ENCODE peak calls at places on chromosome 7, in nine cellular contexts. D, M, S, B, J, C, O, I and X are unnamed samples.

GRCh38 chr7:27150568-27151340 is 1.6 kb downstream of the HOXA3 start:
- DNase-seq in D (peak; percentile 61), M (peak; percentile 85), S (no peak), B (peak; percentile 95), J (peak; percentile 92), C (peak; percentile 80), O (peak; percentile 66), I (peak; percentile 84), X (peak; percentile 56)

GRCh38 chr7:151086802-151087246 is 549 bp downstream of the AGAP3 start:
- DNase-seq in D (no peak), M (peak; percentile 30), S (no peak), B (peak; percentile 76), J (peak; percentile 84), C (no peak), O (no peak), I (peak; percentile 41), X (peak; percentile 24)

GRCh38 chr7:44278451-44279161 is 46.8 kb downstream of the CAMK2B start:
- DNase-seq in D (peak; percentile 23), M (peak; percentile 41), S (no peak), B (peak; percentile 20), J (peak; percentile 56), C (no peak), O (no peak), I (peak; percentile 1), X (no peak)

GRCh38 chr7:30468791-30469190 is 9.8 kb downstream of the NOD1 start:
- DNase-seq in D (peak; percentile 62), M (peak; percentile 59), S (no peak), B (peak; percentile 77), J (no peak), C (peak; percentile 90), O (peak; percentile 72), I (peak; percentile 33), X (no peak)

GRCh38 chr7:95396136-95397032 is at the start of gene PON3:
- DNase-seq in D (peak; percentile 27), M (no peak), S (no peak), B (peak; percentile 37), J (peak; percentile 88), C (no peak), O (no peak), I (peak; percentile 20), X (no peak)

GRCh38 chr7:132575336-132575986 is 809 bp downstream of the PLXNA4 start:
- DNase-seq in D (peak; percentile 63), M (peak; percentile 76), S (no peak), B (peak; percentile 73), J (peak; percentile 73), C (peak; percentile 73), O (peak; percentile 64), I (peak; percentile 43), X (no peak)

GRCh38 chr7:147564771-147565476 is 1025.6 kb upstream of the C7orf33 start:
- DNase-seq in D (no peak), M (no peak), S (no peak), B (no peak), J (no peak), C (no peak), O (no peak), I (no peak), X (no peak)

GRCh38 chr7:21550076-21550475 is 7.2 kb downstream of the DNAH11 start:
- DNase-seq in D (no peak), M (no peak), S (no peak), B (no peak), J (no peak), C (no peak), O (no peak), I (no peak), X (no peak)

GRCh38 chr7:47435889-47436312 is 146.0 kb downstream of the TNS3 start:
- DNase-seq in D (peak; percentile 71), M (peak; percentile 68), S (peak; percentile 31), B (peak; percentile 86), J (no peak), C (peak; percentile 92), O (peak; percentile 89), I (peak; percentile 73), X (no peak)

GRCh38 chr7:153910604-153911003 is 141.6 kb upstream of the DPP6 start:
- DNase-seq in D (no peak), M (no peak), S (no peak), B (no peak), J (no peak), C (no peak), O (no peak), I (no peak), X (no peak)

GRCh38 chr7:142904128-142904527 is 18.6 kb upstream of the TRPV6 start:
- DNase-seq in D (no peak), M (no peak), S (no peak), B (no peak), J (no peak), C (no peak), O (no peak), I (no peak), X (no peak)

GRCh38 chr7:135192914-135193536 is 18.3 kb downstream of the WDR91 start:
- DNase-seq in D (no peak), M (no peak), S (no peak), B (no peak), J (no peak), C (no peak), O (no peak), I (no peak), X (no peak)

GRCh38 chr7:135195968-135196629 is 15.2 kb downstream of the WDR91 start:
- DNase-seq in D (no peak), M (no peak), S (no peak), B (no peak), J (no peak), C (no peak), O (no peak), I (no peak), X (no peak)

GRCh38 chr7:135194494-135195095 is 16.7 kb downstream of the WDR91 start:
- DNase-seq in D (no peak), M (no peak), S (no peak), B (peak; percentile 39), J (no peak), C (no peak), O (no peak), I (no peak), X (no peak)

GRCh38 chr7:135190703-135191102 is 20.2 kb upstream of the CYREN start:
- DNase-seq in D (no peak), M (no peak), S (no peak), B (no peak), J (no peak), C (no peak), O (no peak), I (no peak), X (no peak)

DNA sequence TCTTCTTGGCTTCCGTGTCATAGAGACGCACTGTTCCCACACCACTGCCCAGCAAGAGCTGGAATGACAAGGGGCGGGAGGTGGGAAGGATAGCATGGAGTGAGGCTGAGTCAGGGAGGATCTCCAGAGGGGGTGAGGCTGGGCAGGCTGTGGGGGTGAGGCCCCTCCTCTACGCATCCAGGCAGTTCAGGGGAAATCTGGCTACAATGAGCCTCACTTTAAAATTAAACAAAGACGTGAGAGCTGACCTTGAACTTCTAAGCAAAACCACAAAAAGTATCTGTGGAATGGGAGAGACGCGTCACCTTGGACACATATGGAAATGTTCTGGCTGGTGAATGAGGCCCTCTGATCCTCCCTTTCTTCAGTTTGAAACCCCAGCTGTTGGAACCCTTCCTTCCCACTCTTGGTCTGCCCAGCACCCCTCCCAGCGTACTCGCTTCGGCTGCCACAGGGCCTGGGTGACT is 17.7 kb downstream of the WDR91 start:
- DNase-seq in D (no peak), M (peak; percentile 89), S (peak; percentile 97), B (peak; percentile 77), J (no peak), C (peak; percentile 94), O (peak; percentile 49), I (no peak), X (no peak)
- H3K4me3 ChIP-seq in D (no peak overlapping the region), M (no peak overlapping the region), S (no peak overlapping the region), B (no peak overlapping the region), J (no peak overlapping the region), C (no peak overlapping the region), O (no peak overlapping the region), I (no peak overlapping the region), X (no peak overlapping the region)

DNA sequence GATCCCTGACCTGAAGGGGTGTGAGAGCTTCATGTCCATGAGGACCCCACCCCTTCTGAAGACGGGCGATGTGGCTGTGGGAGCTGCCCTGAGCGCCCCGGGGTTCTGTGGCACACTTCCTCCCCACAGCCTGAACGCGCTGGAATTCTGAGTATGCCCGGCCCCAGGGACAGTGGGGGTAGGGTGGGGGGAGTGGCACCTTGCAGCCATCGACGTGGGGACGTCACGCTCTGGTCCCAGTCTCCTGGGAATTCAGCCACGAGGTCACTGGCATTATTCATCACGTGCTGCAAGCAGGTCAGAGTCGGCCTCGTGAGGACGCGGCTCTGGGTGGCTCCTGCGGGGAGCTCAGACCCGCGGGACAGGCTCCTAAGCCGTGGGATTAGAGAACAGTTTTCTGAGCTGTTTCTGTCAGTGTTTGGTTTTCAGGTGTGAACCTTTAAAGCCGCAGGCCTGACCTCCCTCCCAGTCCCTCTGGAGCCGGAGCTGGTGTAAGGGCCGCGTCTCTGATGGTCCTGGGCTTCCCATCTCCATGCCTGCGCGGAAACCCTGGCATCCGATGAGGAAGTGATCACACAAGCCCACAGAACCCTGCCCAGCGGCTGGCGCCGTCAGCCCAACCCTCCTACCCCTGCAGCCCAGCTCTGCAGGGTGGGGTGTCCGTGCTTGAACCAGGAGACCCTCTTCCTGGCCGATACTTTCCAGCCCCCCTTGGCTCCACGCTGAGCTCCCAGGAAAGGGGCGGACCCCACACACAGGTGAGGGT is 16.2 kb downstream of the GPR146 start:
- DNase-seq in D (peak; percentile 68), M (no peak), S (no peak), B (no peak), J (peak; percentile 81), C (peak; percentile 21), O (no peak), I (no peak), X (no peak)
- H3K4me3 ChIP-seq in D (no peak overlapping the region), M (no peak overlapping the region), S (no peak overlapping the region), B (no peak overlapping the region), J (no peak overlapping the region), C (no peak overlapping the region), O (no peak overlapping the region), I (no peak overlapping the region), X (no peak overlapping the region)

GRCh38 chr7:77351539-77352004 is 64.6 kb downstream of the GSAP start:
- DNase-seq in D (peak; percentile 51), M (no peak), S (no peak), B (no peak), J (no peak), C (no peak), O (no peak), I (no peak), X (peak; percentile 69)
- H3K4me3 ChIP-seq in D (no peak overlapping the region), M (no peak overlapping the region), S (no peak overlapping the region), B (no peak overlapping the region), J (no peak overlapping the region), C (no peak overlapping the region), O (no peak overlapping the region), I (no peak overlapping the region), X (peak overlapping the region; percentile 6)

DNA sequence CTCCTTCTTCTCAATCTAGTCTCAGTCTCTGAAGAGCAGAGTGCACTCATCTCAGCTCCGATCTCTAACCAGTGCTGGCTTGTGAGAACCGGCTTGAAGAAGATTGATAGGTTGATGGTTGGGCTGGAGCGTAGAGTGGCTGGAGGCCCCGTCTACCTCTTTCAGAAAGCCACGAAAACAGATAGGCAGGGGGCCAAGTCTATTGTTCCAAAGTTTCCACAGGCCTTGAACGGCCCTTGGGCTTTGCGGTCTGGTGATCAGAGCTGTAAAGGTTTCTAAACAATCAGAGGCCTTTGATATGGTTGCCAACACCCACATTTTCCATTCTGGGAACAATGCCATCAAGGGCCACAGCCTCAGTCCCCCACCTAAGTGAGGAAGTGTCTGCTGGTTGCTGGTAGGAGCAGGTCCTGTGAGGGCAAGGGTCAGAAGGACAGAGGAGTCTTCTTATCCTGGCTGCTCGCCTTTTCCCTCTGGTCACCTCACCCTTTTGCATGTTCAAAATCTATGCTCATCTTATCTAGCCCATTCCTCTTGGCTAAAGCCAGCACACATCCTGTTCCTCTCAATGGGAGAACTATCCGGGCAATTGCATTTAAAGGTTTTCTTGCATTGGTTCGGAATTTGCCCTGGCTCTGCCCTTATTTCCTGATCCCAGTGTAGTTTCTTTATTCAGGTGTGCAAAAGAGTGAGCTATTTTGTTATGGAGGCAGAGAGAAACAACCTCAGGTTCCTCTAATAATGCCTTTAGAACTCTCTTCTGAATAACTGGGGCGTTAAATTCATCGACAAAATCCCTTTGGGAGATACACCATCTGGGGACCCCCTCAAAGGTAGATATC is 70.3 kb upstream of the KMT2E start:
- DNase-seq in D (peak; percentile 77), M (no peak), S (no peak), B (no peak), J (no peak), C (no peak), O (peak; percentile 94), I (no peak), X (peak; percentile 64)
- H3K4me3 ChIP-seq in D (peak overlapping the region; percentile 0), M (no peak overlapping the region), S (no peak overlapping the region), B (no peak overlapping the region), J (peak overlapping the region; percentile 16), C (no peak overlapping the region), O (no peak overlapping the region), I (no peak overlapping the region), X (peak overlapping the region; percentile 40)